ENCODE peak calls at places on chromosomes 3 and 15, in five cellular contexts. One of them, this sample, is unnamed.

GRCh38 chr3:138850151-138850550 is 15.4 kb upstream of the PIK3CB start:
- DNase-seq in NCI-H2029: no peak
- DNase-seq in C1 segment of cervical spinal cord: no peak
- DNase-seq in mucosa of gallbladder: no peak
- DNase-seq in NCI-H510A treated with DMSO at 0.1 percent for 48 hours: no peak
- DNase-seq in this sample: no peak

GRCh38 chr3:22729981-22730380 is 473.1 kb upstream of the UBE2E2 start:
- DNase-seq in C1 segment of cervical spinal cord: no peak
- DNase-seq in NCI-H510A treated with DMSO at 0.1 percent for 48 hours: no peak
- DNase-seq in NCI-H2029: no peak
- DNase-seq in mucosa of gallbladder: no peak
- DNase-seq in this sample: no peak

GRCh38 chr15:32656091-32656860 is 14.8 kb downstream of the SCG5 start:
- DNase-seq in mucosa of gallbladder: no peak
- DNase-seq in C1 segment of cervical spinal cord: no peak
- DNase-seq in NCI-H2029: no peak
- DNase-seq in NCI-H510A treated with DMSO at 0.1 percent for 48 hours: no peak
- DNase-seq in this sample: no peak

GRCh38 chr15:78681306-78682012 is 40.4 kb upstream of the CHRNB4 start:
- DNase-seq in C1 segment of cervical spinal cord: no peak
- DNase-seq in mucosa of gallbladder: no peak
- DNase-seq in NCI-H510A treated with DMSO at 0.1 percent for 48 hours: no peak
- DNase-seq in NCI-H2029: no peak
- DNase-seq in this sample: peak; percentile 17

GRCh38 chr3:52521881-52522650 is 11.6 kb downstream of the NT5DC2 start:
- DNase-seq in NCI-H510A treated with DMSO at 0.1 percent for 48 hours: no peak
- DNase-seq in NCI-H2029: no peak
- DNase-seq in mucosa of gallbladder: no peak
- DNase-seq in C1 segment of cervical spinal cord: no peak
- DNase-seq in this sample: no peak

GRCh38 chr3:55775366-55775765 is 288.3 kb upstream of the WNT5A start:
- DNase-seq in NCI-H2029: no peak
- DNase-seq in NCI-H510A treated with DMSO at 0.1 percent for 48 hours: no peak
- DNase-seq in C1 segment of cervical spinal cord: no peak
- DNase-seq in mucosa of gallbladder: no peak
- DNase-seq in this sample: no peak

GRCh38 chr3:53721187-53721946 is 124.9 kb downstream of the CHDH start:
- DNase-seq in C1 segment of cervical spinal cord: no peak
- DNase-seq in mucosa of gallbladder: no peak
- DNase-seq in NCI-H510A treated with DMSO at 0.1 percent for 48 hours: no peak
- DNase-seq in NCI-H2029: no peak
- DNase-seq in this sample: no peak

GRCh38 chr3:51283421-51283820 is 101.7 kb upstream of the MANF start:
- DNase-seq in NCI-H2029: no peak
- DNase-seq in mucosa of gallbladder: no peak
- DNase-seq in NCI-H510A treated with DMSO at 0.1 percent for 48 hours: no peak
- DNase-seq in C1 segment of cervical spinal cord: no peak
- DNase-seq in this sample: no peak

GRCh38 chr3:195248281-195248680 is 22.7 kb downstream of the XXYLT1 start:
- DNase-seq in mucosa of gallbladder: no peak
- DNase-seq in NCI-H510A treated with DMSO at 0.1 percent for 48 hours: no peak
- DNase-seq in NCI-H2029: no peak
- DNase-seq in C1 segment of cervical spinal cord: no peak
- DNase-seq in this sample: no peak

GRCh38 chr15:88089019-88089603 is 167.4 kb downstream of the NTRK3 start:
- DNase-seq in C1 segment of cervical spinal cord: no peak
- DNase-seq in NCI-H510A treated with DMSO at 0.1 percent for 48 hours: no peak
- DNase-seq in NCI-H2029: no peak
- DNase-seq in mucosa of gallbladder: no peak
- DNase-seq in this sample: no peak

GRCh38 chr3:188274249-188274915 is 120.4 kb downstream of the LPP start:
- DNase-seq in NCI-H2029: no peak
- DNase-seq in NCI-H510A treated with DMSO at 0.1 percent for 48 hours: no peak
- DNase-seq in C1 segment of cervical spinal cord: no peak
- DNase-seq in mucosa of gallbladder: no peak
- DNase-seq in this sample: no peak

GRCh38 chr3:37864904-37865303 is 3.2 kb downstream of the CTDSPL start:
- DNase-seq in NCI-H510A treated with DMSO at 0.1 percent for 48 hours: no peak
- DNase-seq in mucosa of gallbladder: no peak
- DNase-seq in C1 segment of cervical spinal cord: no peak
- DNase-seq in NCI-H2029: no peak
- DNase-seq in this sample: no peak

GRCh38 chr15:44713006-44713966 is 2.0 kb downstream of the B2M start:
- DNase-seq in C1 segment of cervical spinal cord: no peak
- DNase-seq in NCI-H2029: no peak
- DNase-seq in NCI-H510A treated with DMSO at 0.1 percent for 48 hours: peak; percentile 18
- DNase-seq in mucosa of gallbladder: no peak
- DNase-seq in this sample: peak; percentile 15

GRCh38 chr3:31621314-31621713 is 88.6 kb downstream of the STT3B start:
- DNase-seq in NCI-H510A treated with DMSO at 0.1 percent for 48 hours: no peak
- DNase-seq in mucosa of gallbladder: no peak
- DNase-seq in C1 segment of cervical spinal cord: no peak
- DNase-seq in NCI-H2029: no peak
- DNase-seq in this sample: no peak

GRCh38 chr3:20320489-20320888 is 134.5 kb upstream of the SGO1 start:
- DNase-seq in C1 segment of cervical spinal cord: no peak
- DNase-seq in NCI-H510A treated with DMSO at 0.1 percent for 48 hours: peak; percentile 74
- DNase-seq in NCI-H2029: peak; percentile 51
- DNase-seq in mucosa of gallbladder: no peak
- DNase-seq in this sample: no peak

GRCh38 chr15:64981812-64982431 is 7.8 kb downstream of the SPG21 start:
- DNase-seq in NCI-H2029: no peak
- DNase-seq in C1 segment of cervical spinal cord: no peak
- DNase-seq in NCI-H510A treated with DMSO at 0.1 percent for 48 hours: no peak
- DNase-seq in mucosa of gallbladder: no peak
- DNase-seq in this sample: no peak

GRCh38 chr3:141529256-141530132 is 42.7 kb downstream of the RASA2 start:
- DNase-seq in mucosa of gallbladder: no peak
- DNase-seq in NCI-H510A treated with DMSO at 0.1 percent for 48 hours: no peak
- DNase-seq in NCI-H2029: no peak
- DNase-seq in C1 segment of cervical spinal cord: no peak
- DNase-seq in this sample: no peak

GRCh38 chr3:194158942-194159439 is 23.0 kb downstream of the HES1 start:
- DNase-seq in C1 segment of cervical spinal cord: no peak
- DNase-seq in NCI-H510A treated with DMSO at 0.1 percent for 48 hours: no peak
- DNase-seq in mucosa of gallbladder: peak; percentile 42
- DNase-seq in NCI-H2029: peak; percentile 83
- DNase-seq in this sample: no peak

GRCh38 chr3:30934208-30934550 is 39.7 kb upstream of the GADL1 start:
- DNase-seq in NCI-H2029: peak; percentile 63
- DNase-seq in NCI-H510A treated with DMSO at 0.1 percent for 48 hours: peak; percentile 42
- DNase-seq in mucosa of gallbladder: no peak
- DNase-seq in C1 segment of cervical spinal cord: no peak
- DNase-seq in this sample: peak; percentile 89

GRCh38 chr15:45801543-45801942 is 166.7 kb downstream of the SQOR start:
- DNase-seq in mucosa of gallbladder: no peak
- DNase-seq in NCI-H2029: no peak
- DNase-seq in NCI-H510A treated with DMSO at 0.1 percent for 48 hours: no peak
- DNase-seq in C1 segment of cervical spinal cord: no peak
- DNase-seq in this sample: no peak

GRCh38 chr3:172581757-172582166 is 58.5 kb upstream of the TNFSF10 start:
- DNase-seq in NCI-H510A treated with DMSO at 0.1 percent for 48 hours: no peak
- DNase-seq in mucosa of gallbladder: no peak
- DNase-seq in NCI-H2029: no peak
- DNase-seq in C1 segment of cervical spinal cord: no peak
- DNase-seq in this sample: no peak

This sample was measured in NCI-H1092 treated with DMSO at 0.1 percent for 48 hours.